ENCODE peak calls at places on chromosomes 12 and 14, in four cellular contexts. Y is fibroblast of mammary gland, W is mucosa of descending colon, Q is sigmoid colon. X is an unnamed sample.

GRCh38 chr12:109488051-109488665 is 10.7 kb downstream of the UBE3B start:
- DNase-seq in Y (peak; percentile 34), W (no peak), Q (no peak), X (no peak)

GRCh38 chr12:58537278-58537677 is 383.0 kb downstream of the LRIG3 start:
- DNase-seq in Y (peak; percentile 81), W (no peak), Q (no peak), X (peak; percentile 90)

GRCh38 chr12:26124491-26125450 is at the start of gene BHLHE41:
- DNase-seq in Y (peak; percentile 30), W (peak; percentile 89), Q (peak; percentile 92), X (peak; percentile 70)

GRCh38 chr14:68367444-68368014 is 425.3 kb downstream of the ZFP36L1 start:
- DNase-seq in Y (no peak), W (no peak), Q (no peak), X (no peak)

GRCh38 chr12:15522574-15523187 is 200.4 kb downstream of the PTPRO start:
- DNase-seq in Y (peak; percentile 75), W (no peak), Q (no peak), X (peak; percentile 76)

GRCh38 chr12:121996945-121997612 is 24.6 kb upstream of the BCL7A start:
- DNase-seq in Y (peak; percentile 46), W (no peak), Q (no peak), X (no peak)

GRCh38 chr12:88471641-88472040 is 108.6 kb downstream of the KITLG start:
- DNase-seq in Y (peak; percentile 95), W (no peak), Q (peak; percentile 64), X (peak; percentile 21)

GRCh38 chr14:54642950-54643695 is 76.2 kb downstream of the SAMD4A start:
- DNase-seq in Y (peak; percentile 51), W (no peak), Q (no peak), X (peak; percentile 73)

GRCh38 chr12:92608418-92609091 is 94.2 kb upstream of the PLEKHG7 start:
- DNase-seq in Y (peak; percentile 75), W (no peak), Q (no peak), X (peak; percentile 76)

GRCh38 chr14:72738181-72738611 is 155.7 kb downstream of the DPF3 start:
- DNase-seq in Y (peak; percentile 24), W (no peak), Q (no peak), X (no peak)

GRCh38 chr12:98903875-98904274 is 258.8 kb downstream of the APAF1 start:
- DNase-seq in Y (no peak), W (no peak), Q (no peak), X (no peak)

GRCh38 chr14:56005580-56006053 is 112.6 kb upstream of the PELI2 start:
- DNase-seq in Y (peak; percentile 72), W (no peak), Q (no peak), X (no peak)

GRCh38 chr14:61280092-61280525 is 1.0 kb downstream of the TMEM30B start:
- DNase-seq in Y (no peak), W (no peak), Q (no peak), X (no peak)

GRCh38 chr12:47748507-47748828 is 10.2 kb downstream of the RAPGEF3 start:
- DNase-seq in Y (no peak), W (no peak), Q (no peak), X (no peak)

GRCh38 chr14:76768201-76768656 is 7.0 kb downstream of the VASH1 start:
- DNase-seq in Y (no peak), W (peak; percentile 72), Q (no peak), X (peak; percentile 42)

GRCh38 chr14:105107351-105107750 is 42.1 kb upstream of the GPR132 start:
- DNase-seq in Y (no peak), W (no peak), Q (no peak), X (no peak)

GRCh38 chr12:100265732-100266131 is 1.1 kb downstream of the DEPDC4 start:
- DNase-seq in Y (no peak), W (no peak), Q (no peak), X (no peak)

GRCh38 chr14:99312106-99312505 is 40.1 kb upstream of the BCL11B start:
- DNase-seq in Y (no peak), W (no peak), Q (no peak), X (no peak)

GRCh38 chr12:91991397-91992187 is 154.1 kb downstream of the BTG1 start:
- DNase-seq in Y (peak; percentile 41), W (no peak), Q (no peak), X (peak; percentile 35)

GRCh38 chr12:99996095-99996494 is 11.4 kb upstream of the ANKS1B start:
- DNase-seq in Y (no peak), W (no peak), Q (no peak), X (no peak)

GRCh38 chr12:40645361-40645760 is 46.9 kb upstream of the CNTN1 start:
- DNase-seq in Y (no peak), W (no peak), Q (no peak), X (no peak)

GRCh38 chr14:104827173-104828055 is 26.5 kb downstream of the ZBTB42 start:
- DNase-seq in Y (peak; percentile 26), W (peak; percentile 63), Q (peak; percentile 74), X (peak; percentile 50)

GRCh38 chr14:103563089-103563620 is 395 bp downstream of the COA8 start:
- DNase-seq in Y (peak; percentile 25), W (peak; percentile 87), Q (peak; percentile 82), X (no peak)

GRCh38 chr12:110168732-110169455 is 44.7 kb downstream of the IFT81 start:
- DNase-seq in Y (no peak), W (no peak), Q (no peak), X (no peak)

GRCh38 chr14:52885230-52885629 is 65.6 kb downstream of the FERMT2 start:
- DNase-seq in Y (peak; percentile 62), W (no peak), Q (no peak), X (peak; percentile 87)

GRCh38 chr14:92513966-92514843 is 624 bp downstream of the RIN3 start:
- DNase-seq in Y (peak; percentile 32), W (peak; percentile 70), Q (peak; percentile 74), X (peak; percentile 39)

GRCh38 chr14:92511472-92512247 is 1.9 kb upstream of the RIN3 start:
- DNase-seq in Y (peak; percentile 96), W (no peak), Q (peak; percentile 65), X (peak; percentile 91)

GRCh38 chr14:92512807-92513203 is 776 bp upstream of the RIN3 start:
- DNase-seq in Y (no peak), W (no peak), Q (no peak), X (no peak)

GRCh38 chr14:92513204-92513965 is at the start of gene RIN3:
- DNase-seq in Y (peak; percentile 54), W (peak; percentile 72), Q (peak; percentile 81), X (peak; percentile 64)

DNA sequence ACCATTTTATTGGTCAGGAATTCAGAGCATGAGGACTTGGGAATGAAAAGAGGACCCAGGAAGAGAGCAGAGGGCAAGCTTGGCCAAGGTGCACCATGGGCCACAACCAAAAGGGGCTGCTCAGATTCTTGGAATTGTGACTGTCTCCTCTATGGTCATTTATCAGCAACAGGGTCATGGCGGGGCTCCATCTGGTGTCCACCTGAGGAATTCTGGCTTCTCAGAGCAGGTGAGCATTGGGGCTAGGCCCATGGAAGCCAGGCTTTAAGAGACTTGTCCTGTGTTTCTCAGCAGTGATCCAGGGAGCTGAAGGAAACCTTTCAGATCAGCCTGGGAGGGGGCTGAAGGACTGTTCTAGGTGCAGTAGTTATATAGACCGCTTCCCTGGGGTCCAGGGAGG is 2.6 kb upstream of the RIN3 start:
- DNase-seq in Y (no peak), W (no peak), Q (peak; percentile 58), X (no peak)
- H3K4me3 ChIP-seq in Y (no peak overlapping the region), W (no peak overlapping the region), Q (no peak overlapping the region), X (no peak overlapping the region)

DNA sequence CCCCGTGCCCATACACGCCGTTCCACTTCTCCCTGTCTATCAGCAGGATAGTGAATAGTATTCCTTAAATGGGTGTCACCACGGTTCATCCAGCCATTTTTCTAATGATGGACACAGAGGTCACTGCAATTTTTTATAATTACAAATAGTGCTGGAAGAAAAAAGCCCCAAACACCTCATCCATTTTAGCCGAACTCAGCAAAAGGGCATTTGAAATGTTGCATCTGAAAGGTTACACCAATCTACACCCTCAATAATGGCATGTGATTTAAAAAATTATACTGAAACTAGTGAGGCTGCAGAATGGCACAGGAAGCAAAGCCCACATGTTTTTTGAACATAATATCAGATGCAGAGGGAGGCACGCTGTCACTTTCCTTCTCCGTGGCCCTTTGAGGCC is 39.1 kb upstream of the MEG3 start:
- DNase-seq in Y (no peak), W (no peak), Q (no peak), X (no peak)
- TF ChIP-seq CTCF in Y (no peak), W (no peak), Q (no peak), X (no peak)

GRCh38 chr12:90855534-90855933 is 99.4 kb downstream of the CCER1 start:
- DNase-seq in Y (no peak), W (no peak), Q (no peak), X (no peak)

GRCh38 chr12:90851800-90852718 is 102.9 kb downstream of the CCER1 start:
- DNase-seq in Y (no peak), W (no peak), Q (no peak), X (no peak)

GRCh38 chr12:90858261-90858660 is 96.7 kb downstream of the CCER1 start:
- DNase-seq in Y (no peak), W (no peak), Q (no peak), X (peak; percentile 4)

GRCh38 chr12:90859591-90859990 is 95.4 kb downstream of the CCER1 start:
- DNase-seq in Y (no peak), W (no peak), Q (no peak), X (no peak)

DNA sequence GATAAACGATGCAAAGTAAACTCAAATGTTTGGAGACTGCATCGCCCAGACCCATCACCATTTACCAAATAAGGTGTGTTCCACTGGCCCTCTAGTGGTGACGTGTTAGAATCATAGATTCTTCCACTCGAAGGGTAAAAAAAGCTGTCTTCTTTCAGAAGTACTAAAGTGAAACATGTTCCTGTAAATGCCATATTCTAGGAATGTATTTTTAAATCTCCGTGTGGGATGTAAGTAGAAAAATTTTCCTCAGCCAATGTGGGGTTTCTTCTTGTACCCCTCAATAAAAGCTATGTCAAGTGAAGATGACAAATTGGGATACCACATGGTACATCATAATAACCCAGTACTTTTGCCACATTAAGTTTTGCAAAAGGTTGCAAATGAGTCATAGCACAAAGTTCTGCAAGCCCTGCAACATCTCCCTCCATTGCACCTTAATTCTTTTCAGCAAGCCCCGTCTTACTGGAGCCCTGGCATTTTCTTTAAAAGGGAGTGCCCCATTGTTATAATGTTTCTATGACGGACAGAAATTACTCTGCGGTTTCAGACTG is 100.8 kb downstream of the CCER1 start:
- DNase-seq in Y (peak; percentile 68), W (no peak), Q (no peak), X (peak; percentile 78)
- H3K4me3 ChIP-seq in Y (no peak overlapping the region), W (no peak overlapping the region), Q (no peak overlapping the region), X (no peak overlapping the region)

GRCh38 chr12:4144676-4145075 is 128.9 kb upstream of the CCND2 start:
- DNase-seq in Y (no peak), W (no peak), Q (no peak), X (no peak)
- TF ChIP-seq CTCF in Y (no peak), W (no peak), Q (no peak), X (no peak)

GRCh38 chr14:63737582-63738006 is 9.7 kb upstream of the SGPP1 start:
- DNase-seq in Y (no peak), W (no peak), Q (no peak), X (peak; percentile 24)
- H3K4me3 ChIP-seq in Y (no peak overlapping the region), W (no peak overlapping the region), Q (no peak overlapping the region), X (no peak overlapping the region)

X was measured in choroid plexus epithelial cell.